ENCODE peak calls at places on chromosomes 12 and 14, in four cellular contexts. X, D, G and Z are unnamed samples. For H3K36me3, the result is how much of the 10 kb centered on the place peaks cover.

GRCh38 chr14:88359500-88359899 is 26.0 kb upstream of the SPATA7 start:
- DNase-seq in X (no peak), D (no peak), G (no peak), Z (no peak)

GRCh38 chr14:60225268-60225667 is 23.8 kb upstream of the PPM1A start:
- DNase-seq in X (no peak), D (no peak), G (no peak), Z (no peak)

GRCh38 chr12:108457006-108457733 is 57.9 kb upstream of the FICD start:
- DNase-seq in X (peak), D (peak), G (peak), Z (peak)

GRCh38 chr12:90729741-90730140 is 225.2 kb downstream of the CCER1 start:
- DNase-seq in X (no peak), D (peak), G (peak), Z (no peak)

GRCh38 chr12:63302269-63302940 is 151.4 kb upstream of the AVPR1A start:
- DNase-seq in X (no peak), D (no peak), G (no peak), Z (no peak)

GRCh38 chr14:106790189-106791036 is 1264.0 kb downstream of the TMEM121 start:
- DNase-seq in X (no peak), D (no peak), G (no peak), Z (peak)

GRCh38 chr14:71361335-71361734 is 454.1 kb downstream of the PCNX1 start:
- DNase-seq in X (no peak), D (peak), G (peak), Z (no peak)

GRCh38 chr14:70601162-70601561 is 707 bp upstream of the MED6 start:
- DNase-seq in X (no peak), D (peak), G (peak), Z (no peak)

GRCh38 chr12:69834566-69834965 is 9.5 kb downstream of the MYRFL start:
- DNase-seq in X (no peak), D (no peak), G (no peak), Z (no peak)

GRCh38 chr14:92121207-92121669 is 268 bp downstream of the NDUFB1 start:
- DNase-seq in X (no peak), D (peak), G (peak), Z (peak)

GRCh38 chr14:66444271-66444987 is 41.7 kb upstream of the CCDC196 start:
- DNase-seq in X (no peak), D (peak), G (peak), Z (no peak)

GRCh38 chr12:121223283-121223946 is 13.5 kb downstream of the P2RX4 start:
- DNase-seq in X (no peak), D (no peak), G (no peak), Z (no peak)

GRCh38 chr12:62930546-62931425 is 4.2 kb downstream of the PPM1H start:
- DNase-seq in X (no peak), D (no peak), G (no peak), Z (peak)

GRCh38 chr14:55139696-55140509 is 10.9 kb downstream of the LGALS3 start:
- DNase-seq in X (no peak), D (no peak), G (no peak), Z (no peak)

GRCh38 chr14:51616256-51616655 is 35.5 kb upstream of the FRMD6 start:
- DNase-seq in X (no peak), D (no peak), G (no peak), Z (no peak)

GRCh38 chr14:70721542-70721941 is 79.8 kb downstream of the TTC9 start:
- DNase-seq in X (no peak), D (no peak), G (no peak), Z (no peak)

GRCh38 chr12:58539295-58539694 is 381.0 kb downstream of the LRIG3 start:
- DNase-seq in X (no peak), D (no peak), G (no peak), Z (no peak)

GRCh38 chr12:118175823-118176447 is 40.0 kb downstream of the PEBP1 start:
- DNase-seq in X (no peak), D (no peak), G (no peak), Z (no peak)
- H3K36me3 ChIP-seq in X (under half), D (half or more), G (under half), Z (under half)

GRCh38 chr12:132066345-132066685 is 77.8 kb downstream of the DDX51 start:
- DNase-seq in X (no peak), D (no peak), G (no peak), Z (no peak)
- H3K36me3 ChIP-seq in X (under half), D (half or more), G (under half), Z (half or more)

DNA sequence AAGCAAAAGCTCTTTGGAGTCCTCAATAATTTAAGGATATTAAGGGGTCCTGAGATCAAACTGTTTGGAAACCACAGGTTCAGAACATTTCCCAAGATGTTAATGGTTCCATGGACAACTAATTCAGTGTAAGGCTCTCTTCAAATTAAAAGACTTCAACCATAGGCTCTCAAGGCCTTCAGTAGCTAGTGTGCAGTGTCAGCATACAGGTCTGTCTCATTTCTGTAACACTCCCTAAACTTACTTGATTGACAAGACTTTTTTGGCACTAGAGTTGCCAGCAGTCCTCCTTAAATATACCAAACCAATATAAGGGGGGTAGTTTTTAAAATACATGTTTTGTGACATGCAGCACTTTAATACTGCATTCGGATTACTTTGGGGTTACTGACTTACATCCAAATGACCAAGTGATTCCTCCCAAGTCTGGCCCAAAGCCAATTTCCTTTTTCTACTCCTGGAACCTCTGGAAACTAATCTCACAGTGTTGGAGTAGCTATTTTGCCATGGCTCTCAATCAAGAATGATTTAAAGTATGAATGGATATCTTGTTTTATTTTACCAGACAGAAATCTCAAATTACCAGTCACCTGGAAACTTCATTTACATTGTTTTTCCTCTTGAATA is 22.7 kb downstream of the CSRP2 start:
- DNase-seq in X (no peak), D (no peak), G (no peak), Z (no peak)
- H3K36me3 ChIP-seq in X (under half), D (under half), G (under half), Z (under half)

GRCh38 chr12:8519208-8519607 is 5.9 kb downstream of the CLEC4D start:
- DNase-seq in X (no peak), D (no peak), G (no peak), Z (no peak)
- H3K36me3 ChIP-seq in X (under half), D (under half), G (under half), Z (under half)

GRCh38 chr14:23209651-23210423 is 26.4 kb upstream of the SLC7A8 start:
- DNase-seq in X (no peak), D (peak), G (no peak), Z (no peak)
- H3K36me3 ChIP-seq in X (under half), D (under half), G (under half), Z (under half)

GRCh38 chr12:50099302-50100008 is 4.4 kb upstream of the GPD1 start:
- DNase-seq in X (no peak), D (peak), G (no peak), Z (no peak)

GRCh38 chr12:50102186-50102585 is 1.6 kb upstream of the GPD1 start:
- DNase-seq in X (no peak), D (no peak), G (no peak), Z (no peak)

GRCh38 chr12:50102648-50103309 is 1.0 kb upstream of the GPD1 start:
- DNase-seq in X (no peak), D (no peak), G (no peak), Z (no peak)

GRCh38 chr12:50101663-50102062 is 2.1 kb upstream of the GPD1 start:
- DNase-seq in X (no peak), D (peak), G (peak), Z (peak)

GRCh38 chr12:50100561-50100960 is 3.2 kb upstream of the GPD1 start:
- DNase-seq in X (no peak), D (no peak), G (no peak), Z (no peak)
- H3K36me3 ChIP-seq in X (under half), D (under half), G (under half), Z (half or more)

GRCh38 chr14:94793901-94794300 is 24.0 kb upstream of the GSC start:
- DNase-seq in X (no peak), D (no peak), G (no peak), Z (no peak)
- H3K36me3 ChIP-seq in X (under half), D (under half), G (under half), Z (under half)

GRCh38 chr14:74697543-74697942 is 15.3 kb downstream of the AREL1 start:
- DNase-seq in X (no peak), D (peak), G (peak), Z (no peak)
- H3K36me3 ChIP-seq in X (under half), D (under half), G (under half), Z (under half)

DNA sequence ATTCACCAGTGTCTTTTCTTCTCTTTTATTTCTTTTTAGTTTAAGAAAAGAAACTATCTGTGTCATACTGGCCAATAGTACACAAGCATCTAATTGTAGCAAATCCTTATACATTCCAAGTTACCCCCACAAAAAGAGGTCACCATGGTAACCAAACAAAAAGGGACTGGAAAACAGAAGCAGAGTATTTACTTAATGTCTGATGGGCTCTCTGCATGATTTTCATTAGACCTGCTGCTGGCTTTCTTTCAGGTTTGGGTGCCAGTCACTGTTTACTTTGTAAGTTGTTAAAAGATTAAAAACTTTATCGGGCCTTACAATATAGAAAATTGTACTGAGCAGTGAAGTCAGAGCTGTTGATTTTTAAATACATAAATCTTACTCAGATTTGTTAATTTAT is 123.8 kb downstream of the BRMS1L start:
- DNase-seq in X (no peak), D (peak), G (peak), Z (peak)
- H3K36me3 ChIP-seq in X (under half), D (under half), G (under half), Z (under half)